ENCODE peak calls at places on chromosomes 11 and 22, in six cellular contexts. R is RWPE1; W is CD8-positive, alpha-beta T cell; A is H9; Q is kidney; X is astrocyte. I is an unnamed sample.
A peak's percentile ranks its signal among the peaks of the same experiment; 100 is the strongest.

GRCh38 chr11:117706322-117706814 is 90.6 kb downstream of the DSCAML1 start:
- DNase-seq in R (no peak), W (no peak), A (no peak), Q (no peak), X (no peak), I (no peak)

GRCh38 chr11:28860898-28861297 is 752.7 kb downstream of the METTL15 start:
- DNase-seq in R (peak; percentile 29), W (no peak), A (no peak), Q (no peak), X (peak; percentile 29), I (peak; percentile 36)

GRCh38 chr22:23178512-23179254 is 1.6 kb upstream of the BCR start:
- DNase-seq in R (peak; percentile 67), W (peak; percentile 59), A (peak; percentile 79), Q (peak; percentile 83), X (no peak), I (no peak)

GRCh38 chr11:30553521-30554110 is 32.5 kb downstream of the MPPED2 start:
- DNase-seq in R (no peak), W (no peak), A (no peak), Q (no peak), X (no peak), I (no peak)

GRCh38 chr11:46489668-46490560 is 98.3 kb upstream of the CHRM4 start:
- DNase-seq in R (peak; percentile 60), W (no peak), A (peak; percentile 49), Q (no peak), X (peak; percentile 39), I (no peak)

GRCh38 chr11:61273151-61274078 is 21.7 kb downstream of the VWCE start:
- DNase-seq in R (peak; percentile 15), W (no peak), A (no peak), Q (peak; percentile 85), X (no peak), I (no peak)

GRCh38 chr11:59802639-59803176 is 7.9 kb downstream of the MRPL16 start:
- DNase-seq in R (peak; percentile 43), W (peak; percentile 26), A (no peak), Q (no peak), X (peak; percentile 32), I (no peak)

GRCh38 chr11:36377759-36378553 is 81.9 kb downstream of the PRR5L start:
- DNase-seq in R (no peak), W (no peak), A (no peak), Q (no peak), X (no peak), I (no peak)

GRCh38 chr11:101019870-101020269 is 109.7 kb downstream of the PGR start:
- DNase-seq in R (no peak), W (no peak), A (no peak), Q (no peak), X (no peak), I (no peak)

GRCh38 chr11:94638902-94639373 is 71.8 kb downstream of the PIWIL4 start:
- DNase-seq in R (no peak), W (no peak), A (no peak), Q (no peak), X (peak; percentile 14), I (no peak)

GRCh38 chr11:98059488-98059887 is 961.3 kb upstream of the CNTN5 start:
- DNase-seq in R (no peak), W (no peak), A (no peak), Q (no peak), X (no peak), I (no peak)

GRCh38 chr11:35787626-35788025 is 125.1 kb downstream of the TRIM44 start:
- DNase-seq in R (no peak), W (no peak), A (no peak), Q (no peak), X (no peak), I (no peak)

GRCh38 chr22:36103891-36104290 is 56.7 kb downstream of the APOL3 start:
- DNase-seq in R (no peak), W (no peak), A (no peak), Q (no peak), X (no peak), I (no peak)

GRCh38 chr11:46242462-46242960 is 35.0 kb upstream of the CREB3L1 start:
- DNase-seq in R (no peak), W (no peak), A (no peak), Q (no peak), X (no peak), I (no peak)

GRCh38 chr11:3732671-3733070 is 61.5 kb upstream of the CHRNA10 start:
- DNase-seq in R (no peak), W (no peak), A (no peak), Q (no peak), X (no peak), I (no peak)

GRCh38 chr22:46699091-46699490 is 39.0 kb downstream of the CERK start:
- DNase-seq in R (no peak), W (no peak), A (no peak), Q (no peak), X (no peak), I (no peak)

GRCh38 chr22:30471616-30472318 is at the start of gene SEC14L3:
- DNase-seq in R (no peak), W (no peak), A (no peak), Q (no peak), X (no peak), I (no peak)
- H3K27ac ChIP-seq in R (peak within 1 kb of the TSS; percentile 7), W (no peak within 1 kb of the TSS), A (no peak within 1 kb of the TSS), Q (no peak within 1 kb of the TSS), X (no peak within 1 kb of the TSS), I (no peak within 1 kb of the TSS)

DNA sequence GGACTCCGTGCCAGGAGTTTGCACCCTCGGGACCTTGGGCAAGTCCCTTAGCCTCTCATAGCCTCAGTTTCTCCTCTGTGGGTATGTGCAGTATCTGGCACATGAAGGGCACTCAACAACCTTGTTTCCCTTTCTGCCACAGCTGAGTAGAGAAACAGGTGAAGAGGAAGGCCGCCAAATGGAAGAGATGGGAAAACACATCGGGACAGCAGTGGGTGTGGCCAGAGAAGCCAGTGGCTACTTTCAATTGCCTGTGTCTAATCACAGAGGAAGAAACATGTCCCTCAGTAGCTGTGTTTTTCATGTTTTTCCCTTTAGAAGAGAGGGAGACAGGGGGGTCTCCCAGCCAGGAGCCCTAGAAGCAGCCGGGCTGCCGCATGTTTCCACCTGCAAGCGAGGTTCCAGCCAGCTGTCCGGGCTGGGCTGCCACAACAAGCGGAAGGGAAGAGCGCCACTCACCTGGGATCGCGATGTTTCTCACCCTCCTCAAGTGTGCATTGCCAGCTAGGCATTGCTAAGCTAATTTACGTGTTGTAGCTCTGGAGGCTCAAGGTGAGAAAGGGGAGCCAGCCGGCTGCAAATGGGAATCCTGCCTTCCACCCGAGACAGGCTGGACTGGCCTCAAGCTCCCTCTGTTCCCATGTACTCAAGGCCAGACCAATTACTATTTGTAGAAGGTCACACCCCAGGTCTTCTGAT is 16.7 kb downstream of the ASPHD2 start:
- DNase-seq in R (no peak), W (no peak), A (no peak), Q (no peak), X (no peak), I (no peak)
- H3K27ac ChIP-seq in R (peak overlapping the region; percentile 6), W (no peak overlapping the region), A (no peak overlapping the region), Q (no peak overlapping the region), X (no peak overlapping the region), I (no peak overlapping the region)

GRCh38 chr11:102553835-102554282 is 23.3 kb upstream of the MMP7 start:
- DNase-seq in R (peak; percentile 43), W (no peak), A (no peak), Q (no peak), X (no peak), I (peak; percentile 74)
- H3K27ac ChIP-seq in R (no peak overlapping the region), W (no peak overlapping the region), A (no peak overlapping the region), Q (no peak overlapping the region), X (no peak overlapping the region), I (no peak overlapping the region)

GRCh38 chr11:126122863-126123262 is 60.2 kb upstream of the CDON start:
- DNase-seq in R (no peak), W (no peak), A (no peak), Q (no peak), X (no peak), I (no peak)

GRCh38 chr11:126127284-126127845 is 64.7 kb upstream of the CDON start:
- DNase-seq in R (no peak), W (no peak), A (no peak), Q (no peak), X (no peak), I (no peak)

GRCh38 chr11:126124284-126124683 is 61.6 kb upstream of the CDON start:
- DNase-seq in R (no peak), W (no peak), A (no peak), Q (peak; percentile 10), X (no peak), I (no peak)

GRCh38 chr11:126121316-126121715 is 58.6 kb upstream of the CDON start:
- DNase-seq in R (no peak), W (no peak), A (no peak), Q (peak; percentile 9), X (no peak), I (no peak)

DNA sequence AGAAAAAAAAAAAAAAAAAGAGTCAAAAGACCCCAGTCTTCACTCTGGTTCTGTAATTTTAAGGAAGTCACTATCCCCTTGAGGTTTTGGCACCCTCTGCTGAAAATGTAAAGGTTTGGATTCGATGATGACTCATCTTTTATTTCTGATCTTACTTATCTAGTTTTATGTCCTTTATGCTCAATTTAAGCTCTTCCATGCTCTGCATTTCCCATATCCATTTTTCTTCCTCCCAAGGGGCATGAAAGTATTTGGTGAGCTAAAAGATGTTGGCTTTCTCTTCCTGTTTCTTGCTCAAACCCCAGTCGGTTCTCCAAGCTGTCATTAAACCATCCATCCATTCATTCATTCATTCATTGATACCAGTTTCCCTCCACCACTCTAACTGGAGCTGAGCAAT is 61.0 kb upstream of the CDON start:
- DNase-seq in R (no peak), W (no peak), A (no peak), Q (no peak), X (no peak), I (no peak)
- H3K27ac ChIP-seq in R (peak overlapping the region; percentile 83), W (no peak overlapping the region), A (no peak overlapping the region), Q (no peak overlapping the region), X (no peak overlapping the region), I (no peak overlapping the region)

GRCh38 chr22:28980326-28980725 is 81.3 kb downstream of the C22orf31 start:
- DNase-seq in R (no peak), W (no peak), A (no peak), Q (no peak), X (no peak), I (no peak)
- H3K27ac ChIP-seq in R (no peak overlapping the region), W (no peak overlapping the region), A (no peak overlapping the region), Q (no peak overlapping the region), X (no peak overlapping the region), I (no peak overlapping the region)

GRCh38 chr11:107565219-107565937 is at the start of gene ALKBH8:
- DNase-seq in R (peak; percentile 69), W (peak; percentile 68), A (peak; percentile 74), Q (peak; percentile 87), X (peak; percentile 47), I (no peak)
- H3K27ac ChIP-seq in R (peak within 1 kb of the TSS; percentile 89), W (peak within 1 kb of the TSS; percentile 69), A (no peak within 1 kb of the TSS), Q (peak within 1 kb of the TSS; percentile 34), X (peak within 1 kb of the TSS; percentile 87), I (peak within 1 kb of the TSS; percentile 80)

DNA sequence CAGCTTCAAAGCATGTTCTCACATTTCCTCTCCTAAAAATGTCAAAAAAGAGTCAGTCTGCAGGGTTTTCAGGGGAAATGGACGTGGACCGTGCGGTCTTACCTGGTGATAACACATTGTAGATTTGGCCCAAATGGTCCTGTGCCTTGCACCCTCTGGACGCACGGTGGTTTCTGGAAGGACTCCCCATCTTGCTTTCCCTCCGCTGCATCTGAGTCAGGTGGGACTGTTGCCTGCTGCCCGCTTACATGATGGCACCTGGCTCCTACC is 1290.1 kb downstream of the TBC1D22A start:
- DNase-seq in R (no peak), W (no peak), A (peak; percentile 13), Q (no peak), X (no peak), I (no peak)
- H3K27ac ChIP-seq in R (no peak overlapping the region), W (no peak overlapping the region), A (no peak overlapping the region), Q (no peak overlapping the region), X (no peak overlapping the region), I (no peak overlapping the region)